ENCODE peak calls at places on chromosomes 3 and 15, in four cellular contexts. One of them, this sample, is unnamed.

GRCh38 chr3:189424922-189425321 is 206.3 kb upstream of the TP63 start:
- DNase-seq in WTC11: no peak
- DNase-seq in K562: no peak
- DNase-seq in HepG2: no peak
- DNase-seq in this sample: no peak

GRCh38 chr3:181230258-181230657 is 240.7 kb upstream of the DNAJC19 start:
- DNase-seq in HepG2: no peak
- DNase-seq in WTC11: peak; percentile 44
- DNase-seq in K562: no peak
- DNase-seq in this sample: no peak

GRCh38 chr3:107676469-107677309 is 153.9 kb downstream of the BBX start:
- DNase-seq in HepG2: peak; percentile 31
- DNase-seq in K562: no peak
- DNase-seq in WTC11: no peak
- DNase-seq in this sample: no peak

GRCh38 chr3:137035631-137036030 is 77.8 kb downstream of the IL20RB start:
- DNase-seq in WTC11: peak; percentile 66
- DNase-seq in HepG2: peak; percentile 33
- DNase-seq in K562: peak; percentile 17
- DNase-seq in this sample: no peak

GRCh38 chr15:27410986-27411385 is 440.0 kb downstream of the GABRG3 start:
- DNase-seq in HepG2: no peak
- DNase-seq in WTC11: no peak
- DNase-seq in K562: no peak
- DNase-seq in this sample: no peak

GRCh38 chr3:128804017-128804816 is 75.2 kb upstream of the ACAD9 start:
- DNase-seq in K562: peak; percentile 36
- DNase-seq in HepG2: no peak
- DNase-seq in WTC11: no peak
- DNase-seq in this sample: peak; percentile 83

GRCh38 chr3:114252954-114253353 is 15.6 kb upstream of the ZNF80 start:
- DNase-seq in K562: no peak
- DNase-seq in HepG2: no peak
- DNase-seq in WTC11: no peak
- DNase-seq in this sample: no peak

GRCh38 chr15:69804786-69805185 is 292.9 kb downstream of the TLE3 start:
- DNase-seq in HepG2: no peak
- DNase-seq in K562: no peak
- DNase-seq in WTC11: no peak
- DNase-seq in this sample: no peak

GRCh38 chr15:90004671-90005070 is 3.5 kb downstream of the ZNF710 start:
- DNase-seq in WTC11: no peak
- DNase-seq in HepG2: peak; percentile 71
- DNase-seq in K562: no peak
- DNase-seq in this sample: no peak

GRCh38 chr3:138043266-138044029 is 33.5 kb downstream of the CLDN18 start:
- DNase-seq in K562: no peak
- DNase-seq in HepG2: no peak
- DNase-seq in WTC11: no peak
- DNase-seq in this sample: no peak

GRCh38 chr3:152272771-152273242 is 4.1 kb downstream of the MBNL1 start:
- DNase-seq in HepG2: no peak
- DNase-seq in K562: no peak
- DNase-seq in WTC11: no peak
- DNase-seq in this sample: no peak

GRCh38 chr3:98188553-98188952 is 22.1 kb downstream of the OR5H15 start:
- DNase-seq in K562: no peak
- DNase-seq in WTC11: no peak
- DNase-seq in HepG2: peak; percentile 16
- DNase-seq in this sample: peak; percentile 53

GRCh38 chr3:193905993-193906396 is 230.0 kb upstream of the HES1 start:
- DNase-seq in HepG2: no peak
- DNase-seq in WTC11: no peak
- DNase-seq in K562: no peak
- DNase-seq in this sample: no peak

GRCh38 chr3:186839874-186840641 is 2.5 kb upstream of the ADIPOQ start:
- DNase-seq in K562: no peak
- DNase-seq in WTC11: no peak
- DNase-seq in HepG2: no peak
- DNase-seq in this sample: no peak

GRCh38 chr3:101803939-101804338 is 24.9 kb downstream of the NXPE3 start:
- DNase-seq in K562: no peak
- DNase-seq in HepG2: no peak
- DNase-seq in WTC11: no peak
- DNase-seq in this sample: no peak

GRCh38 chr15:64024172-64025050 is 21.9 kb downstream of the DAPK2 start:
- DNase-seq in K562: no peak
- DNase-seq in WTC11: peak; percentile 29
- DNase-seq in HepG2: no peak
- DNase-seq in this sample: no peak

GRCh38 chr15:79078763-79079395 is 11.7 kb downstream of the RASGRF1 start:
- DNase-seq in HepG2: no peak
- DNase-seq in K562: no peak
- DNase-seq in WTC11: no peak
- DNase-seq in this sample: no peak

GRCh38 chr3:145145461-145145860 is 1015.5 kb downstream of the PLOD2 start:
- DNase-seq in K562: no peak
- DNase-seq in WTC11: no peak
- DNase-seq in HepG2: no peak
- DNase-seq in this sample: no peak

GRCh38 chr3:141710888-141711616 is 27.0 kb upstream of the RNF7 start:
- DNase-seq in WTC11: no peak
- DNase-seq in K562: no peak
- DNase-seq in HepG2: no peak
- DNase-seq in this sample: no peak

GRCh38 chr15:91116379-91117067 is 16.5 kb downstream of the SV2B start:
- DNase-seq in WTC11: no peak
- DNase-seq in K562: no peak
- DNase-seq in HepG2: peak; percentile 39
- DNase-seq in this sample: peak; percentile 65

GRCh38 chr3:72634128-72634527 is 214.1 kb downstream of the SHQ1 start:
- DNase-seq in K562: no peak
- DNase-seq in HepG2: no peak
- DNase-seq in WTC11: no peak
- DNase-seq in this sample: peak; percentile 32

GRCh38 chr15:74270155-74270554 is 34.0 kb downstream of the CCDC33 start:
- DNase-seq in K562: no peak
- DNase-seq in HepG2: no peak
- DNase-seq in WTC11: no peak
- DNase-seq in this sample: no peak

GRCh38 chr3:187186801-187187421 is 10.4 kb upstream of the RTP1 start:
- DNase-seq in WTC11: no peak
- DNase-seq in K562: peak; percentile 28
- DNase-seq in HepG2: peak; percentile 12
- DNase-seq in this sample: no peak

GRCh38 chr3:50289130-50289529 is 3.1 kb downstream of the IFRD2 start:
- DNase-seq in K562: no peak
- DNase-seq in HepG2: no peak
- DNase-seq in WTC11: no peak
- DNase-seq in this sample: no peak

GRCh38 chr3:64151335-64151871 is 73.9 kb downstream of the PRICKLE2 start:
- DNase-seq in WTC11: no peak
- DNase-seq in HepG2: no peak
- DNase-seq in K562: no peak
- DNase-seq in this sample: no peak

GRCh38 chr3:135896613-135897012 is 68.9 kb upstream of the PPP2R3A start:
- DNase-seq in WTC11: no peak
- DNase-seq in K562: no peak
- DNase-seq in HepG2: no peak
- DNase-seq in this sample: no peak

GRCh38 chr15:84633311-84634227 is 20.5 kb downstream of the WDR73 start:
- DNase-seq in K562: peak; percentile 59
- DNase-seq in WTC11: peak; percentile 68
- DNase-seq in HepG2: peak; percentile 18
- DNase-seq in this sample: no peak

GRCh38 chr3:24060055-24060454 is 115.0 kb downstream of the NR1D2 start:
- DNase-seq in WTC11: peak; percentile 20
- DNase-seq in K562: no peak
- DNase-seq in HepG2: no peak
- DNase-seq in this sample: no peak

GRCh38 chr3:134332344-134332743 is 41.9 kb downstream of the AMOTL2 start:
- DNase-seq in WTC11: no peak
- DNase-seq in K562: no peak
- DNase-seq in HepG2: no peak
- DNase-seq in this sample: no peak

GRCh38 chr3:40504636-40505430 is 1.0 kb upstream of the ZNF620 start:
- DNase-seq in HepG2: peak; percentile 76
- DNase-seq in WTC11: no peak
- DNase-seq in K562: no peak
- DNase-seq in this sample: no peak

GRCh38 chr15:73959012-73959581 is 32.8 kb downstream of the LOXL1 start:
- DNase-seq in HepG2: no peak
- DNase-seq in K562: no peak
- DNase-seq in WTC11: no peak
- DNase-seq in this sample: no peak

GRCh38 chr15:57306944-57307411 is 69.3 kb upstream of the CGNL1 start:
- DNase-seq in WTC11: no peak
- DNase-seq in HepG2: no peak
- DNase-seq in K562: no peak
- DNase-seq in this sample: no peak

GRCh38 chr15:72220678-72221077 is 10.3 kb downstream of the PKM start:
- DNase-seq in HepG2: no peak
- DNase-seq in WTC11: no peak
- DNase-seq in K562: no peak
- DNase-seq in this sample: no peak

GRCh38 chr15:70504305-70504951 is 258.9 kb downstream of the UACA start:
- DNase-seq in HepG2: no peak
- DNase-seq in WTC11: no peak
- DNase-seq in K562: no peak
- DNase-seq in this sample: no peak

GRCh38 chr3:107928084-107928445 is 162.8 kb downstream of the CD47 start:
- DNase-seq in WTC11: no peak
- DNase-seq in HepG2: no peak
- DNase-seq in K562: no peak
- DNase-seq in this sample: no peak

GRCh38 chr15:62834686-62835279 is 207.8 kb upstream of the TPM1 start:
- DNase-seq in K562: no peak
- DNase-seq in WTC11: no peak
- DNase-seq in HepG2: no peak
- DNase-seq in this sample: no peak

GRCh38 chr3:59264366-59264765 is 214.5 kb upstream of the CFAP20DC start:
- DNase-seq in K562: no peak
- DNase-seq in HepG2: no peak
- DNase-seq in WTC11: no peak
- DNase-seq in this sample: no peak

GRCh38 chr3:78941587-78941986 is 826.2 kb downstream of the ROBO1 start:
- DNase-seq in K562: no peak
- DNase-seq in WTC11: no peak
- DNase-seq in HepG2: no peak
- DNase-seq in this sample: no peak

GRCh38 chr3:194296448-194296831 is 54.7 kb downstream of the CPN2 start:
- DNase-seq in K562: no peak
- DNase-seq in HepG2: peak; percentile 42
- DNase-seq in WTC11: peak; percentile 48
- DNase-seq in this sample: no peak

GRCh38 chr3:18766971-18767370 is 341.8 kb upstream of the SATB1 start:
- DNase-seq in K562: no peak
- DNase-seq in WTC11: no peak
- DNase-seq in HepG2: no peak
- DNase-seq in this sample: no peak

GRCh38 chr3:18757476-18757875 is 332.3 kb upstream of the SATB1 start:
- DNase-seq in K562: no peak
- DNase-seq in WTC11: no peak
- DNase-seq in HepG2: no peak
- DNase-seq in this sample: no peak

GRCh38 chr3:18765672-18766071 is 340.5 kb upstream of the SATB1 start:
- DNase-seq in K562: no peak
- DNase-seq in WTC11: no peak
- DNase-seq in HepG2: no peak
- DNase-seq in this sample: no peak

GRCh38 chr3:18758047-18758704 is 333.0 kb upstream of the SATB1 start:
- DNase-seq in K562: peak; percentile 42
- DNase-seq in WTC11: no peak
- DNase-seq in HepG2: peak; percentile 47
- DNase-seq in this sample: peak; percentile 28

GRCh38 chr3:18761530-18761929 is 336.4 kb upstream of the SATB1 start:
- DNase-seq in HepG2: no peak
- DNase-seq in WTC11: no peak
- DNase-seq in K562: no peak
- DNase-seq in this sample: no peak
- TF ChIP-seq ETV6 in HepG2: no peak
- TF ChIP-seq ETV6 in WTC11: no peak
- TF ChIP-seq ETV6 in K562: no peak
- TF ChIP-seq ETV6 in this sample: no peak

GRCh38 chr3:60391292-60391691 is 860.0 kb downstream of the FHIT start:
- DNase-seq in HepG2: no peak
- DNase-seq in WTC11: no peak
- DNase-seq in K562: no peak
- DNase-seq in this sample: no peak

GRCh38 chr3:60384352-60384751 is 866.9 kb downstream of the FHIT start:
- DNase-seq in HepG2: no peak
- DNase-seq in K562: no peak
- DNase-seq in WTC11: no peak
- DNase-seq in this sample: no peak

DNA sequence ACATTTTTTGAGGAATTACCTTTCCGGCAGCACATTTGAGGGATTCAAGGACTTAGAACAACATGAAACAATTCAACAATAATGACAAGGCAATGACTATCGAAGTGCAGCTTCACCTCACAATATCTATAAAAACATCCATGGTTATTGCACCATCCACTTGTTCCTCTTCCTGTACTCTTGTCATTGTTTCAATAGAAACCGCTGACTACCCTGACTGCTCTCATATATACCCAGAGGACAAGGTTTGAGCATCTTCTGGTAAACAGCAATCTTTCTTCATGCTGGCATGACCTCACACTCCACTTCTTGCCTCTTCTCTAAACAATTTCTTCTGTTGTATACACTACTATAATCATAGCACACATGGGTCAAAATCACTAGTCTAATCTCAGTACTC is 864.9 kb downstream of the FHIT start:
- DNase-seq in HepG2: no peak
- DNase-seq in WTC11: no peak
- DNase-seq in K562: no peak
- DNase-seq in this sample: no peak
- TF ChIP-seq ETV6 in HepG2: no peak
- TF ChIP-seq ETV6 in WTC11: no peak
- TF ChIP-seq ETV6 in K562: no peak
- TF ChIP-seq ETV6 in this sample: no peak

GRCh38 chr3:148951599-148952361 is 39.6 kb upstream of the GYG1 start:
- DNase-seq in K562: no peak
- DNase-seq in HepG2: no peak
- DNase-seq in WTC11: no peak
- DNase-seq in this sample: no peak
- TF ChIP-seq ETV6 in K562: no peak
- TF ChIP-seq ETV6 in HepG2: no peak
- TF ChIP-seq ETV6 in WTC11: no peak
- TF ChIP-seq ETV6 in this sample: no peak

GRCh38 chr15:96328101-96328958 is 2.2 kb upstream of the NR2F2 start:
- DNase-seq in WTC11: no peak
- DNase-seq in HepG2: no peak
- DNase-seq in K562: no peak
- DNase-seq in this sample: no peak
- TF ChIP-seq ETV6 in WTC11: no peak
- TF ChIP-seq ETV6 in HepG2: no peak
- TF ChIP-seq ETV6 in K562: no peak
- TF ChIP-seq ETV6 in this sample: no peak

GRCh38 chr3:32401541-32402052 is 9.9 kb downstream of the CMTM7 start:
- DNase-seq in WTC11: peak; percentile 74
- DNase-seq in HepG2: peak; percentile 46
- DNase-seq in K562: no peak
- DNase-seq in this sample: no peak
- TF ChIP-seq ETV6 in WTC11: peak; percentile 15
- TF ChIP-seq ETV6 in HepG2: no peak
- TF ChIP-seq ETV6 in K562: no peak
- TF ChIP-seq ETV6 in this sample: no peak

This sample was measured in GM12878.